ENCODE peak calls at places on chromosomes 12 and 14, in four cellular contexts. P, D, T and I are unnamed samples. For H3K4me1, the result is how much of the 10 kb centered on the place peaks cover.

GRCh38 chr12:22609501-22609900 is 15.5 kb upstream of the ETNK1 start:
- DNase-seq in P (no peak), D (no peak), T (no peak), I (no peak)

GRCh38 chr14:68518910-68519686 is 273.8 kb downstream of the ZFP36L1 start:
- DNase-seq in P (no peak), D (no peak), T (no peak), I (no peak)

GRCh38 chr12:62720661-62721330 is 214.2 kb downstream of the PPM1H start:
- DNase-seq in P (no peak), D (no peak), T (no peak), I (no peak)

GRCh38 chr12:49902399-49903350 is 1.0 kb downstream of the FAIM2 start:
- DNase-seq in P (peak), D (peak), T (peak), I (no peak)

GRCh38 chr14:34713681-34714319 is 593 bp downstream of the CFL2 start:
- DNase-seq in P (peak), D (no peak), T (no peak), I (no peak)

GRCh38 chr12:109759595-109759994 is 46.0 kb downstream of the FAM222A start:
- DNase-seq in P (peak), D (peak), T (peak), I (no peak)

GRCh38 chr14:52131640-52132320 is 62.9 kb upstream of the NID2 start:
- DNase-seq in P (peak), D (peak), T (no peak), I (peak)

GRCh38 chr12:76798864-76799263 is 34.9 kb downstream of the ZDHHC17 start:
- DNase-seq in P (no peak), D (no peak), T (no peak), I (no peak)

GRCh38 chr14:101186544-101186943 is 283.0 kb upstream of the RTL1 start:
- DNase-seq in P (no peak), D (peak), T (peak), I (no peak)

GRCh38 chr14:89787525-89787924 is 167.0 kb downstream of the EFCAB11 start:
- DNase-seq in P (no peak), D (peak), T (no peak), I (no peak)

GRCh38 chr12:96213869-96214268 is 19.7 kb downstream of the ELK3 start:
- DNase-seq in P (no peak), D (no peak), T (no peak), I (no peak)

GRCh38 chr12:53201639-53202038 is 5.4 kb downstream of the ITGB7 start:
- DNase-seq in P (no peak), D (no peak), T (no peak), I (no peak)

GRCh38 chr12:105235299-105235746 is 651 bp downstream of the APPL2 start:
- DNase-seq in P (no peak), D (peak), T (no peak), I (no peak)

GRCh38 chr12:22971247-22971646 is 346.3 kb downstream of the ETNK1 start:
- DNase-seq in P (no peak), D (no peak), T (no peak), I (no peak)

GRCh38 chr12:6925543-6926279 is 2.0 kb upstream of the ATN1 start:
- DNase-seq in P (peak), D (peak), T (peak), I (no peak)

GRCh38 chr12:124457287-124458219 is 109.9 kb downstream of the NCOR2 start:
- DNase-seq in P (peak), D (no peak), T (peak), I (peak)

GRCh38 chr12:130667421-130667960 is 48.6 kb downstream of the RIMBP2 start:
- DNase-seq in P (no peak), D (peak), T (peak), I (no peak)

GRCh38 chr12:89153341-89153740 is 199.0 kb downstream of the DUSP6 start:
- DNase-seq in P (no peak), D (no peak), T (no peak), I (no peak)

GRCh38 chr12:122799635-122800243 is 25.4 kb downstream of the CCDC62 start:
- DNase-seq in P (no peak), D (no peak), T (peak), I (no peak)

GRCh38 chr12:92765871-92766270 is 63.1 kb downstream of the PLEKHG7 start:
- DNase-seq in P (no peak), D (no peak), T (no peak), I (no peak)

GRCh38 chr12:45338272-45338671 is 122.4 kb downstream of the ANO6 start:
- DNase-seq in P (no peak), D (no peak), T (no peak), I (no peak)

GRCh38 chr14:104107611-104108569 is 22.4 kb downstream of the ASPG start:
- DNase-seq in P (peak), D (peak), T (peak), I (no peak)

GRCh38 chr12:62158416-62159360 is 101.5 kb upstream of the USP15 start:
- DNase-seq in P (no peak), D (no peak), T (no peak), I (no peak)

GRCh38 chr14:68585690-68586089 is 207.2 kb downstream of the ZFP36L1 start:
- DNase-seq in P (no peak), D (peak), T (no peak), I (no peak)

GRCh38 chr14:71204231-71204630 is 297.0 kb downstream of the PCNX1 start:
- DNase-seq in P (no peak), D (no peak), T (no peak), I (no peak)

GRCh38 chr14:99832326-99832725 is 39.1 kb downstream of the EML1 start:
- DNase-seq in P (no peak), D (no peak), T (no peak), I (no peak)

GRCh38 chr14:59262717-59263469 is 74.4 kb downstream of the DAAM1 start:
- DNase-seq in P (no peak), D (no peak), T (no peak), I (no peak)

GRCh38 chr12:9041321-9041720 is 52.0 kb downstream of the KLRG1 start:
- DNase-seq in P (no peak), D (no peak), T (no peak), I (no peak)

GRCh38 chr12:124517260-124518050 is 50.0 kb downstream of the NCOR2 start:
- DNase-seq in P (peak), D (peak), T (no peak), I (peak)

GRCh38 chr12:101480849-101481248 is 5.7 kb downstream of the SPIC start:
- DNase-seq in P (no peak), D (no peak), T (no peak), I (no peak)

GRCh38 chr14:36229262-36229661 is 52.7 kb upstream of the PTCSC3 start:
- DNase-seq in P (no peak), D (no peak), T (no peak), I (no peak)

GRCh38 chr14:72535485-72535884 is 358.4 kb downstream of the DPF3 start:
- DNase-seq in P (no peak), D (no peak), T (no peak), I (no peak)

GRCh38 chr12:120722784-120723183 is 2.8 kb upstream of the ACADS start:
- DNase-seq in P (no peak), D (no peak), T (peak), I (no peak)
- H3K4me1 ChIP-seq in P (under half), D (under half), T (under half), I (under half)

GRCh38 chr12:26555139-26555538 is 277.9 kb downstream of the ITPR2 start:
- DNase-seq in P (no peak), D (no peak), T (no peak), I (no peak)

GRCh38 chr12:26557326-26557725 is 275.7 kb downstream of the ITPR2 start:
- DNase-seq in P (no peak), D (no peak), T (no peak), I (no peak)

GRCh38 chr12:26551385-26551784 is 281.6 kb downstream of the ITPR2 start:
- DNase-seq in P (no peak), D (no peak), T (no peak), I (no peak)

DNA sequence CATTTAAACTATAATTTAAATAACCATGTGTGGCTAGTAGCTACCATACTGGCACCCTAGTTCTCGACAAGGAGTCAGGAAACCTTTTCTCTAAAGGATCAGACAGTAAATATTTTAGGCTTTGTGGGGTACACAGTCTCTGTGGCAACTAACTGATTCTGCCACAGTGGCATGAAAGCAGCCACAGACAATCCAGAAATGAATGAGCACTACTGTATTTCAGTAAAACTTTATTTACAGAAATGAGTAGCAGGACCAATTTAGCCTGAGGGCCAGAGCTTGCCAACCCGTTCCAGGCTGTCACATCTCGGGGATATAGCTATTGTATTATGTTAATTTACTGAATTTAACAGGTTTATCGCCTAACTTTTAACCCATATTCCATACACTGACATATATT is 278.7 kb downstream of the ITPR2 start:
- DNase-seq in P (no peak), D (no peak), T (no peak), I (no peak)
- H3K4me1 ChIP-seq in P (under half), D (under half), T (under half), I (under half)

GRCh38 chr12:47084172-47084571 is 4.4 kb upstream of the AMIGO2 start:
- DNase-seq in P (no peak), D (no peak), T (no peak), I (no peak)
- H3K4me1 ChIP-seq in P (half or more), D (half or more), T (half or more), I (half or more)

GRCh38 chr12:2982361-2982760 is 23.2 kb downstream of the TEAD4 start:
- DNase-seq in P (no peak), D (no peak), T (no peak), I (no peak)
- H3K4me1 ChIP-seq in P (under half), D (under half), T (under half), I (under half)

GRCh38 chr12:121792607-121793500 is 634 bp downstream of the RHOF start:
- DNase-seq in P (no peak), D (no peak), T (peak), I (no peak)
- H3K4me1 ChIP-seq in P (half or more), D (under half), T (half or more), I (under half)

GRCh38 chr14:73748858-73749357 is 34.7 kb upstream of the PNMA1 start:
- DNase-seq in P (no peak), D (no peak), T (no peak), I (no peak)
- H3K4me1 ChIP-seq in P (half or more), D (under half), T (half or more), I (half or more)

DNA sequence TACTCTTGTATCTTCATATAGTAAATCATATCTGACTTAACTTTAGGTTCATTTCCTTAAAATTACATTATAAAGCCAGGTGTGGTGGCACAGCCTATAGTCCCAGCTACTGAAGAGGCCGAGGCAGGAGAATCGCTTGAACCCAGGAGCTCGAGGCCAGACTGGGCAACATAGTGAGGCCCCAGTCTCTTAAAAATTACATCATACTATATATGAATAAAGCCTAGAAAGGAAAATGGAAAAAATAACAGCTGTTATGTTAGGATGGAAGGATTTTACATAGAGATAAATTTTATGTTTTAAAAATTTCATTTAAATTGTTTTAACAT is 4.2 kb downstream of the HECTD1 start:
- DNase-seq in P (no peak), D (no peak), T (no peak), I (no peak)
- H3K4me1 ChIP-seq in P (under half), D (under half), T (under half), I (under half)

GRCh38 chr12:27309995-27310315 is 22.7 kb upstream of the BMAL2 start:
- DNase-seq in P (no peak), D (no peak), T (no peak), I (no peak)

GRCh38 chr12:27304856-27305255 is 27.8 kb upstream of the BMAL2 start:
- DNase-seq in P (no peak), D (peak), T (no peak), I (no peak)

GRCh38 chr12:27309293-27309994 is 23.2 kb upstream of the BMAL2 start:
- DNase-seq in P (no peak), D (no peak), T (no peak), I (no peak)

GRCh38 chr12:27303139-27304111 is 29.2 kb upstream of the BMAL2 start:
- DNase-seq in P (no peak), D (no peak), T (no peak), I (no peak)

GRCh38 chr12:27305673-27306504 is 26.7 kb upstream of the BMAL2 start:
- DNase-seq in P (no peak), D (peak), T (no peak), I (no peak)
- H3K4me1 ChIP-seq in P (under half), D (under half), T (under half), I (under half)